ENCODE peak calls at places on chromosomes 3 and 15, in nine cellular contexts. W is NCI-H2081; D is T-helper 17 cell; K is GM10248; J is HFF-Myc; E is GM12864; U is GM12891; V is activated T-cell treated with anti-CD3 and anti-CD28 coated beads, Interleukin-2, amount 50 U/mL, for 24 hours; L is glutamatergic neuron. Y is an unnamed sample.

GRCh38 chr15:56982987-56983386 is 64.5 kb downstream of the TCF12 start:
- DNase-seq in W (no peak), D (no peak), K (no peak), J (no peak), E (no peak), U (no peak), V (no peak), L (no peak), Y (no peak)

GRCh38 chr3:10015476-10015904 is 10.7 kb upstream of the FANCD2 start:
- DNase-seq in W (no peak), D (no peak), K (no peak), J (peak), E (no peak), U (no peak), V (no peak), L (no peak), Y (peak)

GRCh38 chr15:70111203-70112017 is 13.7 kb upstream of the TLE3 start:
- DNase-seq in W (peak), D (no peak), K (no peak), J (peak), E (no peak), U (no peak), V (no peak), L (peak), Y (no peak)

GRCh38 chr15:70447927-70448698 is 315.2 kb downstream of the UACA start:
- DNase-seq in W (no peak), D (peak), K (no peak), J (no peak), E (no peak), U (no peak), V (peak), L (no peak), Y (no peak)

GRCh38 chr15:59222106-59222505 is 15.5 kb downstream of the LDHAL6B start:
- DNase-seq in W (no peak), D (no peak), K (no peak), J (peak), E (no peak), U (no peak), V (no peak), L (no peak), Y (no peak)

GRCh38 chr15:37933685-37934084 is 755 bp upstream of the TMCO5A start:
- DNase-seq in W (no peak), D (no peak), K (no peak), J (no peak), E (no peak), U (no peak), V (no peak), L (no peak), Y (no peak)

GRCh38 chr15:64082757-64083156 is 10.9 kb downstream of the CIAO2A start:
- DNase-seq in W (no peak), D (no peak), K (no peak), J (no peak), E (no peak), U (no peak), V (no peak), L (no peak), Y (no peak)

GRCh38 chr3:72722930-72723726 is 125.1 kb downstream of the SHQ1 start:
- DNase-seq in W (no peak), D (no peak), K (peak), J (no peak), E (no peak), U (no peak), V (peak), L (no peak), Y (no peak)

GRCh38 chr15:34324933-34325332 is 12.6 kb downstream of the SLC12A6 start:
- DNase-seq in W (no peak), D (no peak), K (no peak), J (no peak), E (no peak), U (no peak), V (no peak), L (no peak), Y (no peak)

GRCh38 chr3:28320981-28321380 is 27.5 kb upstream of the ZCWPW2 start:
- DNase-seq in W (no peak), D (no peak), K (no peak), J (no peak), E (no peak), U (no peak), V (no peak), L (no peak), Y (no peak)

GRCh38 chr3:150240891-150241290 is 167.2 kb upstream of the TSC22D2 start:
- DNase-seq in W (no peak), D (no peak), K (no peak), J (no peak), E (no peak), U (no peak), V (no peak), L (no peak), Y (no peak)

GRCh38 chr3:30516238-30516637 is 90.2 kb upstream of the TGFBR2 start:
- DNase-seq in W (peak), D (no peak), K (no peak), J (no peak), E (no peak), U (no peak), V (no peak), L (no peak), Y (no peak)

GRCh38 chr3:142180761-142181362 is 31.5 kb upstream of the TFDP2 start:
- DNase-seq in W (peak), D (no peak), K (no peak), J (peak), E (no peak), U (no peak), V (peak), L (peak), Y (no peak)

GRCh38 chr3:105365171-105365535 is 1.6 kb upstream of the ALCAM start:
- DNase-seq in W (no peak), D (no peak), K (no peak), J (no peak), E (no peak), U (no peak), V (no peak), L (no peak), Y (no peak)

GRCh38 chr3:55180161-55180560 is 252.3 kb upstream of the LRTM1 start:
- DNase-seq in W (no peak), D (no peak), K (no peak), J (no peak), E (no peak), U (no peak), V (no peak), L (no peak), Y (peak)

GRCh38 chr3:152737021-152737908 is 97.7 kb upstream of the P2RY1 start:
- DNase-seq in W (no peak), D (no peak), K (peak), J (peak), E (peak), U (peak), V (no peak), L (no peak), Y (no peak)

GRCh38 chr3:48595075-48595525 is at the start of gene COL7A1:
- DNase-seq in W (no peak), D (no peak), K (no peak), J (no peak), E (no peak), U (no peak), V (no peak), L (no peak), Y (no peak)

GRCh38 chr3:171967137-171967783 is 72.1 kb upstream of the FNDC3B start:
- DNase-seq in W (no peak), D (no peak), K (no peak), J (peak), E (no peak), U (no peak), V (no peak), L (no peak), Y (no peak)